ENCODE peak calls at places on chromosomes 4 and X, in five cellular contexts. K is stimulated activated CD4-positive, alpha-beta T cell treated with anti-CD3 and anti-CD28 coated beads, Interleukin-4, amount 100 ng/mL, for 1 hour; Z is AG09319; T is H9; N is sigmoid colon. Y is an unnamed sample.

GRCh38 chrX:121179972-121180371 is 132.6 kb downstream of the GLUD2 start:
- DNase-seq in K (no peak), Z (no peak), N (no peak), T (no peak), Y (no peak)

GRCh38 chrX:56729152-56729557 is at the start of gene NBDY:
- DNase-seq in T (peak), Z (no peak), N (no peak), K (peak), Y (no peak)

GRCh38 chr4:144518181-144518895 is 127.6 kb upstream of the HHIP start:
- DNase-seq in K (no peak), Z (no peak), T (no peak), N (no peak), Y (no peak)

GRCh38 chrX:104173841-104174240 is 7.6 kb downstream of the FAM199X start:
- DNase-seq in Z (no peak), K (no peak), N (no peak), T (no peak), Y (no peak)

GRCh38 chr4:54100607-54101189 is 735 bp downstream of the GSX2 start:
- DNase-seq in Z (no peak), N (no peak), T (peak), K (peak), Y (no peak)

GRCh38 chrX:105553118-105553517 is 269.2 kb upstream of the NRK start:
- DNase-seq in N (no peak), Z (no peak), K (no peak), T (no peak), Y (no peak)

GRCh38 chr4:138870739-138871633 is 144.6 kb upstream of the NOCT start:
- DNase-seq in N (peak), T (peak), K (peak), Z (peak), Y (peak)

GRCh38 chr4:46389301-46389761 is 597 bp downstream of the GABRA2 start:
- DNase-seq in K (no peak), N (no peak), T (peak), Z (no peak), Y (no peak)

Y was measured in HFF-Myc.